ENCODE peak calls at places on chromosome 15, in six cellular contexts. R is activated gamma-delta T cell treated with Interleukin-2 at 50 U/mL for 16 hours, B is tibial nerve, M is C1 segment of cervical spinal cord, X is GM12891, A is mesenteric fat pad. T is an unnamed sample.
A peak's percentile ranks its signal among the peaks of the same experiment; 100 is the strongest.

GRCh38 chr15:91186892-91187644 is 87.0 kb downstream of the SV2B start:
- DNase-seq in R (no peak), B (no peak), M (peak; percentile 61), X (no peak), A (no peak), T (peak; percentile 24)

GRCh38 chr15:92097473-92098178 is 244.1 kb downstream of the SLCO3A1 start:
- DNase-seq in R (peak; percentile 19), B (peak; percentile 46), M (peak; percentile 53), X (no peak), A (no peak), T (peak; percentile 47)

GRCh38 chr15:73753250-73754130 is at the start of gene INSYN1:
- DNase-seq in R (no peak), B (no peak), M (no peak), X (no peak), A (no peak), T (no peak)

GRCh38 chr15:64800476-64800875 is 25.0 kb downstream of the PIF1 start:
- DNase-seq in R (no peak), B (no peak), M (no peak), X (no peak), A (no peak), T (no peak)

GRCh38 chr15:72216079-72216478 is 14.9 kb downstream of the PKM start:
- DNase-seq in R (no peak), B (no peak), M (no peak), X (no peak), A (no peak), T (no peak)

GRCh38 chr15:58856090-58856489 is 77.4 kb downstream of the SLTM start:
- DNase-seq in R (no peak), B (no peak), M (no peak), X (no peak), A (no peak), T (no peak)

GRCh38 chr15:89662893-89663673 is 7.8 kb upstream of the KIF7 start:
- DNase-seq in R (no peak), B (peak; percentile 71), M (no peak), X (no peak), A (peak; percentile 89), T (no peak)

GRCh38 chr15:28919201-28919627 is 33.4 kb downstream of the APBA2 start:
- DNase-seq in R (peak; percentile 26), B (no peak), M (peak; percentile 46), X (no peak), A (no peak), T (no peak)

GRCh38 chr15:45660231-45660979 is 25.6 kb downstream of the SQOR start:
- DNase-seq in R (no peak), B (peak; percentile 24), M (no peak), X (no peak), A (no peak), T (peak; percentile 19)

GRCh38 chr15:25611603-25612002 is 172.8 kb upstream of the UBE3A start:
- DNase-seq in R (no peak), B (peak; percentile 38), M (no peak), X (no peak), A (no peak), T (no peak)

T was measured in NAMALWA.